ENCODE peak calls at places on chromosome 18, in seven cellular contexts. E is cardiac fibroblast, C is fibroblast of pulmonary artery, I is tibial artery, L is HFF-Myc, Z is adipocyte, T is adrenal gland. O is an unnamed sample.

GRCh38 chr18:31230495-31230894 is 67.8 kb upstream of the DSC1 start:
- DNase-seq in I (no peak), T (no peak), C (peak), E (peak), L (no peak), Z (no peak), O (no peak)

GRCh38 chr18:46475367-46475752 is 181.7 kb downstream of the LOXHD1 start:
- DNase-seq in L (no peak), E (no peak), Z (no peak), C (no peak), I (no peak), T (no peak), O (no peak)

GRCh38 chr18:78984941-78985784 is 5.5 kb downstream of the SALL3 start:
- DNase-seq in T (peak), I (no peak), Z (no peak), L (no peak), C (peak), E (peak), O (peak)

GRCh38 chr18:40179647-40180175 is 1775.3 kb upstream of the PIK3C3 start:
- DNase-seq in E (no peak), L (no peak), T (no peak), Z (no peak), C (peak), I (no peak), O (no peak)

GRCh38 chr18:37567061-37567993 is 1.7 kb upstream of the CELF4 start:
- DNase-seq in T (no peak), I (no peak), Z (peak), L (no peak), C (no peak), E (no peak), O (no peak)

GRCh38 chr18:51196116-51196810 is 1.2 kb downstream of the MEX3C start:
- DNase-seq in E (peak), Z (peak), I (peak), C (peak), T (peak), L (no peak), O (no peak)

GRCh38 chr18:31203794-31204148 is 41.1 kb upstream of the DSC1 start:
- DNase-seq in T (no peak), I (no peak), L (no peak), Z (no peak), C (no peak), E (no peak), O (no peak)

GRCh38 chr18:4511166-4511565 is 56.1 kb upstream of the DLGAP1 start:
- DNase-seq in E (no peak), L (no peak), T (no peak), I (no peak), C (no peak), Z (no peak), O (no peak)

GRCh38 chr18:44679912-44680270 is 797 bp upstream of the SETBP1 start:
- DNase-seq in T (peak), L (no peak), C (peak), Z (peak), I (peak), E (peak), O (no peak)

GRCh38 chr18:7601249-7601620 is 34.1 kb downstream of the PTPRM start:
- DNase-seq in I (no peak), T (no peak), C (peak), Z (peak), L (peak), E (peak), O (no peak)

GRCh38 chr18:23596183-23596582 is 9.9 kb upstream of the NPC1 start:
- DNase-seq in L (no peak), E (no peak), T (no peak), C (no peak), I (peak), Z (no peak), O (no peak)

GRCh38 chr18:48569139-48569914 is 30.5 kb downstream of the CTIF start:
- DNase-seq in E (no peak), Z (no peak), C (no peak), L (no peak), I (no peak), T (no peak), O (no peak)

GRCh38 chr18:33660696-33661310 is 82.8 kb downstream of the ASXL3 start:
- DNase-seq in I (no peak), T (no peak), E (no peak), L (no peak), C (no peak), Z (no peak), O (no peak)

GRCh38 chr18:37987901-37988300 is 422.3 kb upstream of the CELF4 start:
- DNase-seq in I (no peak), E (no peak), Z (no peak), L (no peak), C (no peak), T (no peak), O (no peak)

GRCh38 chr18:37368110-37368812 is 197.3 kb downstream of the CELF4 start:
- DNase-seq in C (no peak), L (no peak), E (no peak), I (no peak), Z (no peak), T (no peak), O (no peak)

GRCh38 chr18:28175930-28176673 is 828 bp downstream of the CDH2 start:
- DNase-seq in C (no peak), E (peak), T (peak), Z (peak), I (no peak), L (no peak), O (no peak)

GRCh38 chr18:28177828-28178635 is 1.1 kb upstream of the CDH2 start:
- DNase-seq in L (no peak), E (peak), T (peak), C (peak), Z (peak), I (no peak), O (no peak)

GRCh38 chr18:28176674-28176932 is 327 bp downstream of the CDH2 start:
- DNase-seq in Z (no peak), E (no peak), T (peak), I (no peak), C (no peak), L (no peak), O (no peak)

GRCh38 chr18:28176933-28177827 is at the start of gene CDH2:
- DNase-seq in I (no peak), E (peak), T (peak), Z (peak), C (peak), L (peak), O (peak)

DNA sequence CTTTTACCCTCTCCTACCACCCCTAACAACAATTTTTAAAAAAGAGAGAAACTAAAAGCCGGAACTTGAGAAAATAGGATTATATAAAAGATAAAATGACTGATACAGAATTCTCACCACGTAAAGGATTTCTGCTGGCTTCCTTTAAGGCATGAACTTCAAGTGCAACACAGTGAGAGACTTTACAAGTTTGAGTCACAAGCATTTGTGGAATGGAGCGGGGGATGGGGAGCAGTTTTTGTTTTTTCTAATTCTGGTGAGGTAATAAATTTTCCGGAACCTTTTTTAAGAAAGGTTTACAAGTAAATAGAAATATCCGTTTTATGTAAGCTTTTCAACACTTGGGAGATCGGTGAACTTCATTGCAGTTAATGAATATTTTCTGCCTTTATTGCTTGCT is 1.8 kb upstream of the CDH2 start:
- DNase-seq in C (peak), I (no peak), Z (peak), L (no peak), T (peak), E (peak), O (no peak)
- H3K4me3 ChIP-seq in C (peak), I (peak), Z (peak), L (peak), T (peak), E (no peak), O (peak)

GRCh38 chr18:41391616-41392610 is 563.1 kb upstream of the PIK3C3 start:
- DNase-seq in I (no peak), C (peak), T (peak), E (peak), L (no peak), Z (peak), O (peak)
- H3K4me3 ChIP-seq in I (peak), C (peak), T (no peak), E (peak), L (no peak), Z (peak), O (peak)

GRCh38 chr18:26621161-26622026 is 73.0 kb upstream of the KCTD1 start:
- DNase-seq in T (peak), I (peak), Z (peak), E (peak), L (no peak), C (peak), O (no peak)
- H3K4me3 ChIP-seq in T (peak), I (no peak), Z (no peak), E (no peak), L (no peak), C (no peak), O (no peak)

DNA sequence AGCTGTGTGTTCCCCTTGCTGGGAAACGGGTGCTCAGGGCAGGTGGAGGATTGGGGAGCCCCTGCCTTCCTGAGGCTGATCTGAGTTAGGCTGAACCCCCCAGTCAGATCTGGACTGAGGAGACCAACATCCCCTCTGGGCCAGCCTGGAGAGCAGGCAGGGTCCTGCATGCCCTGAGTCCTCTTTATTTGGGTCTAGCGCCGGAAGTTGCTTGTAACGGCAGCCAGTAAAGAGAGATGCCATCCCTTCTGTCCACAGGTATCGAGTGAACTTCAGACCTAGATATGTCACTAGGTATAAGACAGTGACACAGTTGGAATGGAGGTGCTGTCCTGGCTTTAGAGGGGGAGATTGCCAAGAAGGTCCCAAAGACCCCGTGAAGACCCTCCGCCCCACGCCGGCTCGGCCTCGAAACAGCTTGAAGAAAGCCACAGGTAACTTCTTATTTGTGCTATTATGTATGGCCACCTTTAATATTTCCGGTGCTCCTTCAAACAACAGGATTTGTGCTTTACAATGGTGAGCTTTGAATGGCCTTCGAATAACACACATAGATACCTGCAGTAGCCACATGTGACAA is 38.0 kb downstream of the EMILIN2 start:
- DNase-seq in E (no peak), Z (no peak), L (no peak), C (no peak), I (no peak), T (no peak), O (no peak)
- H3K4me3 ChIP-seq in E (no peak), Z (no peak), L (no peak), C (no peak), I (no peak), T (no peak), O (no peak)

GRCh38 chr18:28114472-28114871 is 62.5 kb downstream of the CDH2 start:
- DNase-seq in T (no peak), L (no peak), I (no peak), E (peak), C (peak), Z (peak), O (no peak)
- H3K4me3 ChIP-seq in T (no peak), L (no peak), I (no peak), E (no peak), C (no peak), Z (peak), O (no peak)

DNA sequence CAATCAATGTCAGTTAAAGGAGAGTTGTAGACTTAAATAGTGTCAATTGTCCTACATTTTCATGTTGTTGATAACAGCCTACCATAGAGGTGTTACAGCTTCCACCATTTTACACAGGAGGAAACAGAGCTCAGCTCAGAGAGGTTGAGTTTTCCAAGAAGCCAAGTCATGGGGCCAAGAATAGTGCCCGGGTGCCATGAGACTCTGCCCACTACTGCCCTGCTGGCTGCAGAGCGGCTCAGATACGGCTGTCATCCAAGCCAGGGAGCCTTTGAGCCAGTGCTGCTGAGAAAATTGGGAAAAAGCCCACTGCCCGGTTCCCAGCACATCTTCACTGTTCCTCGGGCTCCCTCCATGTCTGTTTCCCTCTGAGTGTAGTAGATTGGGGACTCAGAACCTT is 22.0 kb downstream of the RAB12 start:
- DNase-seq in T (no peak), Z (no peak), C (no peak), I (no peak), E (no peak), L (no peak), O (no peak)
- H3K4me3 ChIP-seq in T (no peak), Z (no peak), C (no peak), I (no peak), E (no peak), L (no peak), O (no peak)

O was measured in retinal pigment epithelial cell.